ENCODE peak calls at places on chromosomes 16 and 17, in five cellular contexts. J, Q, U, R and I are unnamed samples.

GRCh38 chr16:12097523-12098428 is 121.2 kb downstream of the SNX29 start:
- DNase-seq in U (peak), J (no peak), Q (no peak), R (peak), I (peak)

GRCh38 chr17:7903154-7904103 is 12.7 kb downstream of the RNF227 start:
- DNase-seq in U (peak), R (no peak), J (no peak), Q (no peak), I (no peak)

GRCh38 chr16:67101301-67101675 is 8.5 kb upstream of the PHAF1 start:
- DNase-seq in J (no peak), R (no peak), Q (no peak), U (no peak), I (no peak)

GRCh38 chr16:12323007-12323699 is 346.6 kb downstream of the SNX29 start:
- DNase-seq in J (no peak), R (no peak), U (no peak), Q (no peak), I (no peak)

GRCh38 chr17:58756246-58757161 is 850 bp downstream of the PPM1E start:
- DNase-seq in R (peak), U (peak), J (peak), Q (no peak), I (peak)

GRCh38 chr16:8677481-8677880 is 3.1 kb downstream of the ABAT start:
- DNase-seq in J (no peak), Q (no peak), U (no peak), R (no peak), I (no peak)

GRCh38 chr16:84532299-84532724 is 27.9 kb upstream of the MEAK7 start:
- DNase-seq in Q (peak), J (no peak), U (no peak), R (peak), I (peak)

GRCh38 chr16:31157136-31157535 is 7.3 kb upstream of the PRSS36 start:
- DNase-seq in U (no peak), R (no peak), Q (no peak), J (no peak), I (peak)

GRCh38 chr16:6095414-6095813 is 997.8 kb upstream of the EEF2KMT start:
- DNase-seq in Q (no peak), U (no peak), R (no peak), J (no peak), I (no peak)

GRCh38 chr16:69286941-69287713 is 24.0 kb upstream of the VPS4A start:
- DNase-seq in Q (peak), R (peak), J (peak), U (no peak), I (peak)

GRCh38 chr16:69150146-69150865 is 17.9 kb downstream of the UTP4 start:
- DNase-seq in J (peak), Q (no peak), R (peak), U (peak), I (peak)

GRCh38 chr16:53183442-53183841 is 128.7 kb downstream of the CHD9 start:
- DNase-seq in R (no peak), U (no peak), J (no peak), Q (no peak), I (no peak)

GRCh38 chr17:27878776-27879562 is 14.2 kb downstream of the LYRM9 start:
- DNase-seq in J (no peak), U (no peak), Q (no peak), R (peak), I (no peak)

GRCh38 chr17:82566129-82566995 is 46.8 kb downstream of the FOXK2 start:
- DNase-seq in J (no peak), Q (no peak), R (no peak), U (no peak), I (no peak)

GRCh38 chr17:27413792-27414191 is 42.5 kb upstream of the KSR1 start:
- DNase-seq in J (no peak), Q (no peak), U (no peak), R (no peak), I (no peak)

GRCh38 chr16:9351440-9351839 is 260.0 kb downstream of the HAPSTR1 start:
- DNase-seq in J (no peak), Q (no peak), R (no peak), U (no peak), I (no peak)

GRCh38 chr17:8500609-8501008 is 64.9 kb downstream of the NDEL1 start:
- DNase-seq in U (no peak), R (no peak), Q (no peak), J (no peak), I (no peak)

GRCh38 chr17:42276609-42277341 is 584 bp upstream of the STAT5B start:
- DNase-seq in J (no peak), R (peak), Q (peak), U (peak), I (peak)

GRCh38 chr16:87391324-87391949 is 699 bp upstream of the MAP1LC3B start:
- DNase-seq in U (peak), Q (peak), J (no peak), R (no peak), I (peak)

GRCh38 chr17:16243811-16244567 is 27.0 kb downstream of the PIGL start:
- DNase-seq in U (no peak), Q (no peak), J (no peak), R (no peak), I (no peak)

GRCh38 chr16:88478115-88478514 is 25.0 kb downstream of the ZFPM1 start:
- DNase-seq in J (no peak), R (no peak), Q (no peak), U (no peak), I (no peak)

GRCh38 chr16:4316103-4316731 is 350 bp downstream of the GLIS2 start:
- DNase-seq in R (peak), J (no peak), U (no peak), Q (peak), I (no peak)

GRCh38 chr16:85227924-85228462 is 115.7 kb upstream of the CIBAR2 start:
- DNase-seq in U (peak), R (peak), Q (peak), J (no peak), I (no peak)

GRCh38 chr16:13559624-13560023 is 360.3 kb upstream of the ERCC4 start:
- DNase-seq in Q (no peak), U (no peak), J (no peak), R (no peak), I (no peak)

GRCh38 chr17:74280093-74280513 is 6.1 kb downstream of the DNAI2 start:
- DNase-seq in Q (no peak), U (no peak), J (peak), R (no peak), I (no peak)

GRCh38 chr17:74807925-74808324 is 31.8 kb upstream of the NAT9 start:
- DNase-seq in J (no peak), R (no peak), Q (no peak), U (no peak), I (no peak)

GRCh38 chr16:80084614-80085013 is 456.2 kb upstream of the DYNLRB2 start:
- DNase-seq in R (peak), J (peak), U (peak), Q (peak), I (peak)

GRCh38 chr17:30263552-30264333 is 28.0 kb downstream of the BLMH start:
- DNase-seq in R (peak), J (no peak), Q (no peak), U (no peak), I (no peak)

GRCh38 chr17:79620207-79621038 is 9.6 kb upstream of the RBFOX3 start:
- DNase-seq in R (no peak), Q (peak), U (peak), J (no peak), I (peak)

GRCh38 chr17:7440113-7440822 is 956 bp downstream of the FGF11 start:
- DNase-seq in R (no peak), U (no peak), Q (peak), J (no peak), I (peak)

GRCh38 chr16:79217375-79218011 is 383.0 kb downstream of the MAF start:
- DNase-seq in U (no peak), R (no peak), Q (no peak), J (peak), I (no peak)

GRCh38 chr17:2309338-2310143 is 5.8 kb downstream of the SRR start:
- DNase-seq in J (no peak), R (peak), U (no peak), Q (no peak), I (no peak)

GRCh38 chr17:60390223-60390622 is 1.7 kb downstream of the USP32 start:
- DNase-seq in R (peak), J (no peak), U (no peak), Q (no peak), I (no peak)

GRCh38 chr17:5077781-5078105 is 524 bp upstream of the ZFP3 start:
- DNase-seq in Q (no peak), R (no peak), J (no peak), U (no peak), I (no peak)

GRCh38 chr17:5080591-5080990 is 2.3 kb downstream of the ZFP3 start:
- DNase-seq in Q (no peak), J (no peak), U (no peak), R (no peak), I (no peak)

GRCh38 chr17:5078106-5079028 is at the start of gene ZFP3:
- DNase-seq in R (peak), U (peak), Q (peak), J (no peak), I (peak)
- TF ChIP-seq CTCF in R (peak), U (peak), Q (peak), J (no peak), I (no peak)

GRCh38 chr16:19348578-19349315 is 63.2 kb downstream of the CLEC19A start:
- DNase-seq in R (no peak), J (no peak), Q (no peak), U (peak), I (no peak)
- H3K4me3 ChIP-seq in R (no peak), J (no peak), Q (no peak), U (no peak), I (no peak)

GRCh38 chr16:2323701-2324100 is 16.8 kb downstream of the ABCA3 start:
- DNase-seq in R (no peak), J (no peak), U (no peak), Q (no peak), I (no peak)
- H3K27ac ChIP-seq in R (no peak), J (no peak), U (no peak), Q (no peak), I (no peak)

GRCh38 chr17:61574542-61575351 is 16.3 kb downstream of the NACA2 start:
- DNase-seq in R (peak), J (no peak), U (no peak), Q (no peak), I (no peak)
- TF ChIP-seq CTCF in R (peak), J (peak), U (no peak), Q (no peak), I (no peak)

GRCh38 chr16:58503166-58503862 is 3.4 kb downstream of the NDRG4 start:
- DNase-seq in J (no peak), Q (no peak), U (no peak), R (no peak), I (no peak)

GRCh38 chr16:58500329-58501241 is 642 bp downstream of the NDRG4 start:
- DNase-seq in U (no peak), R (no peak), J (no peak), Q (peak), I (no peak)

GRCh38 chr16:58499615-58500328 is at the start of gene NDRG4:
- DNase-seq in R (peak), U (peak), J (no peak), Q (no peak), I (peak)

GRCh38 chr16:58502217-58502921 is 2.4 kb downstream of the NDRG4 start:
- DNase-seq in J (no peak), R (no peak), Q (no peak), U (no peak), I (no peak)

DNA sequence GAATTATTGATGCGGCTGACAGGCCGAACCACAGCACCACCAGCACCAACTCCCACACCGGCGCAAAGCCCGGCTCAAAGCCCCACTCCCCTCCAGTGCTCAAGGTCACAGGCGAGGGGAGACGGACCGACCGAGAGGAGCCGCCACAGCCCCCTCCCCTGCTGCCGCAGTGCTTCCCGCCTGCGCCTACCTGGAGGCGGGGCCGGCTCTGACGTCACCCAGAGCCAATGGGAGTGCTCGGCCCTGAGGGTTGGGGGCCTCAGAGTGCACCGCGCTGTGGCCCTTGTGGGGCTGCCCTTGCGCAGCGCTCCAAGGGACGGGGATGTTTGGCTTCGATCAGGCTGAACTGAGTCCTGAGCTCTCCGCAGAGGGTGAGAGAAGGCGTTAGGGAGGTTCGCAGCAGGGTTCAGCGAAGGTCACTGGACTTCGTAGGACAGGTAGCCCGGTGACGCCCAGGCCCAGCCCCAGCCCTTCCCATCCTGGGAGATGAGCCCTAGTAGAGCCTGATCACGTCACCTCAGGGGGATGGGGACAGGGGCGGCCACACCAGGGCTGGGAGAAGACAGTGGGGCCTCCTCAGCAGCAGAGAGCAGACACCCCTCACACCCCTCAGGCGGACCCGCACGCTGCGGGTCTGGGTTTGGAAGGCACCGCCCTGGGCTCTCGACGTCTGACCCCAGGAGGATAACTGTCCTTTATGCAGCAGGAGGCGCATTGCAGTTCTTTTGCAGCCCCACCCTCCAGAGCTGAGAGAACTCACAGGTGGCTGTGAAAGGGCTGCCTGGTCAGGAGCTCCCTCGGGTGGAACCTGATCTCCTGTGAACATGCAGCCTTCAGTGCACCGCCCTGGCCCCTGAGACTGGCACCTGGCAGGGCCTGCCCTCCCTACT is 1.5 kb downstream of the NDRG4 start:
- DNase-seq in U (peak), Q (peak), J (peak), R (no peak), I (peak)
- H3K4me3 ChIP-seq in U (peak), Q (peak), J (peak), R (peak), I (peak)

GRCh38 chr17:81044428-81044763 is 9.4 kb downstream of the BAIAP2 start:
- DNase-seq in Q (no peak), R (no peak), J (no peak), U (no peak), I (no peak)

GRCh38 chr17:81045590-81046095 is 10.7 kb downstream of the BAIAP2 start:
- DNase-seq in Q (no peak), J (no peak), R (no peak), U (no peak), I (no peak)

GRCh38 chr17:81043725-81044427 is 8.9 kb downstream of the BAIAP2 start:
- DNase-seq in J (no peak), R (no peak), U (no peak), Q (no peak), I (no peak)

GRCh38 chr17:81046131-81046769 is 11.3 kb downstream of the BAIAP2 start:
- DNase-seq in U (no peak), R (no peak), J (no peak), Q (no peak), I (no peak)

GRCh38 chr17:81044764-81045589 is 10.0 kb downstream of the BAIAP2 start:
- DNase-seq in R (peak), U (no peak), J (no peak), Q (peak), I (peak)
- H3K27ac ChIP-seq in R (no peak), U (peak), J (no peak), Q (peak), I (peak)

GRCh38 chr17:34673516-34673915 is 94.1 kb downstream of the TMEM132E start:
- DNase-seq in U (no peak), Q (no peak), R (no peak), J (no peak), I (no peak)
- TF ChIP-seq CTCF in U (no peak), Q (no peak), R (no peak), J (no peak), I (no peak)